ENCODE peak calls at places on chromosome 15, in six cellular contexts. W is stimulated activated CD8-positive, alpha-beta memory T cell treated with anti-CD3 and anti-CD28 coated beads, Interleukin-15, amount 100 ng/mL, for 1 hour; D is tibial artery; T is T-helper 2 cell; L is substantia nigra; G is activated CD8-positive, alpha-beta T cell treated with anti-CD3 and anti-CD28 coated beads for 36 hours. C is an unnamed sample.

GRCh38 chr15:99251436-99251821 is at the start of gene LRRC28:
- DNase-seq in W (no peak), D (no peak), T (no peak), L (no peak), G (no peak), C (no peak)

GRCh38 chr15:89813381-89814111 is 1.1 kb downstream of the ANPEP start:
- DNase-seq in W (no peak), D (no peak), T (no peak), L (no peak), G (no peak), C (no peak)

GRCh38 chr15:101534376-101534970 is 45.0 kb upstream of the PCSK6 start:
- DNase-seq in W (no peak), D (no peak), T (no peak), L (no peak), G (no peak), C (no peak)

GRCh38 chr15:78061963-78062427 is 15.5 kb downstream of the TBC1D2B start:
- DNase-seq in W (no peak), D (no peak), T (no peak), L (no peak), G (peak; percentile 65), C (no peak)

GRCh38 chr15:93018574-93018973 is 70.4 kb downstream of the RGMA start:
- DNase-seq in W (no peak), D (no peak), T (no peak), L (no peak), G (no peak), C (no peak)

GRCh38 chr15:74627766-74628165 is 12.1 kb downstream of the CLK3 start:
- DNase-seq in W (no peak), D (no peak), T (no peak), L (no peak), G (no peak), C (no peak)

GRCh38 chr15:28219116-28219515 is 102.9 kb downstream of the HERC2 start:
- DNase-seq in W (no peak), D (no peak), T (no peak), L (no peak), G (no peak), C (no peak)

GRCh38 chr15:27449041-27449440 is 478.1 kb downstream of the GABRG3 start:
- DNase-seq in W (no peak), D (no peak), T (no peak), L (no peak), G (no peak), C (no peak)

GRCh38 chr15:84604804-84605203 is 4.0 kb downstream of the ZSCAN2 start:
- DNase-seq in W (no peak), D (no peak), T (no peak), L (no peak), G (peak; percentile 89), C (peak; percentile 16)

GRCh38 chr15:90529369-90530249 is at the start of gene CRTC3:
- DNase-seq in W (no peak), D (peak; percentile 43), T (peak; percentile 33), L (peak; percentile 60), G (peak; percentile 58), C (peak; percentile 69)

GRCh38 chr15:26087395-26087794 is 224.3 kb upstream of the ATP10A start:
- DNase-seq in W (no peak), D (no peak), T (no peak), L (no peak), G (no peak), C (peak; percentile 47)

GRCh38 chr15:78739996-78740903 is 71.0 kb downstream of the ADAMTS7 start:
- DNase-seq in W (no peak), D (no peak), T (no peak), L (no peak), G (peak; percentile 83), C (no peak)

GRCh38 chr15:70133296-70133695 is 35.6 kb upstream of the TLE3 start:
- DNase-seq in W (no peak), D (no peak), T (no peak), L (no peak), G (no peak), C (no peak)

GRCh38 chr15:20340331-20340811 is 201.2 kb downstream of the GOLGA6L6 start:
- DNase-seq in W (no peak), D (peak; percentile 22), T (peak; percentile 42), L (no peak), G (peak; percentile 2), C (no peak)

GRCh38 chr15:31974855-31975421 is 55.4 kb upstream of the CHRNA7 start:
- DNase-seq in W (no peak), D (no peak), T (no peak), L (peak; percentile 31), G (peak; percentile 32), C (peak; percentile 43)

GRCh38 chr15:98754283-98755022 is 106.1 kb downstream of the IGF1R start:
- DNase-seq in W (no peak), D (no peak), T (no peak), L (no peak), G (no peak), C (no peak)

GRCh38 chr15:47717036-47717611 is at the start of gene SEMA6D:
- DNase-seq in W (no peak), D (peak; percentile 71), T (no peak), L (peak; percentile 75), G (no peak), C (peak; percentile 88)

GRCh38 chr15:22913646-22914380 is 66.4 kb downstream of the CYFIP1 start:
- DNase-seq in W (no peak), D (no peak), T (no peak), L (no peak), G (no peak), C (no peak)

GRCh38 chr15:76935620-76936019 is 4.1 kb downstream of the RCN2 start:
- DNase-seq in W (no peak), D (no peak), T (no peak), L (no peak), G (no peak), C (no peak)

GRCh38 chr15:81930582-81931369 is 115.0 kb downstream of the MEX3B start:
- DNase-seq in W (no peak), D (no peak), T (no peak), L (no peak), G (no peak), C (no peak)

GRCh38 chr15:48868549-48868948 is 9.4 kb upstream of the EID1 start:
- DNase-seq in W (no peak), D (no peak), T (no peak), L (no peak), G (no peak), C (no peak)

GRCh38 chr15:79881254-79881653 is 15.6 kb downstream of the MTHFS start:
- DNase-seq in W (no peak), D (no peak), T (no peak), L (no peak), G (no peak), C (no peak)

GRCh38 chr15:67125589-67126502 is 60.4 kb downstream of the SMAD3 start:
- DNase-seq in W (no peak), D (peak; percentile 91), T (no peak), L (no peak), G (no peak), C (no peak)

GRCh38 chr15:66873856-66874255 is 171.8 kb downstream of the SMAD6 start:
- DNase-seq in W (no peak), D (no peak), T (no peak), L (no peak), G (no peak), C (no peak)

GRCh38 chr15:79930509-79930908 is 33.7 kb upstream of the MTHFS start:
- DNase-seq in W (no peak), D (no peak), T (no peak), L (no peak), G (no peak), C (no peak)

GRCh38 chr15:50181206-50181982 is 602 bp upstream of the SLC27A2 start:
- DNase-seq in W (no peak), D (no peak), T (no peak), L (no peak), G (no peak), C (no peak)

GRCh38 chr15:25180606-25181289 is 226.0 kb downstream of the SNRPN start:
- DNase-seq in W (no peak), D (peak; percentile 11), T (no peak), L (no peak), G (no peak), C (no peak)